ENCODE peak calls at places on chromosomes 12 and 14, in five cellular contexts. One of them, this sample, is unnamed.

GRCh38 chr12:94618995-94619695 is 31.2 kb downstream of the TMCC3 start:
- DNase-seq in AG08395: peak
- DNase-seq in epithelial cell of esophagus: peak
- DNase-seq in NCI-H2171 treated with DMSO at 0.1 percent for 48 hours: no peak
- DNase-seq in EL: peak
- DNase-seq in this sample: peak

GRCh38 chr12:31591308-31591901 is 469 bp upstream of the DENND5B start:
- DNase-seq in epithelial cell of esophagus: peak
- DNase-seq in NCI-H2171 treated with DMSO at 0.1 percent for 48 hours: peak
- DNase-seq in AG08395: peak
- DNase-seq in EL: peak
- DNase-seq in this sample: peak

GRCh38 chr14:70832536-70833305 is 23.4 kb upstream of the MAP3K9 start:
- DNase-seq in EL: peak
- DNase-seq in AG08395: no peak
- DNase-seq in epithelial cell of esophagus: peak
- DNase-seq in NCI-H2171 treated with DMSO at 0.1 percent for 48 hours: no peak
- DNase-seq in this sample: no peak

GRCh38 chr12:90618606-90619005 is 336.4 kb downstream of the CCER1 start:
- DNase-seq in EL: no peak
- DNase-seq in NCI-H2171 treated with DMSO at 0.1 percent for 48 hours: no peak
- DNase-seq in epithelial cell of esophagus: peak
- DNase-seq in AG08395: peak
- DNase-seq in this sample: no peak

GRCh38 chr12:3962661-3963483 is 89.7 kb upstream of the PARP11 start:
- DNase-seq in AG08395: no peak
- DNase-seq in NCI-H2171 treated with DMSO at 0.1 percent for 48 hours: no peak
- DNase-seq in epithelial cell of esophagus: peak
- DNase-seq in EL: no peak
- DNase-seq in this sample: no peak

GRCh38 chr14:20314026-20314425 is 8.3 kb upstream of the TTC5 start:
- DNase-seq in NCI-H2171 treated with DMSO at 0.1 percent for 48 hours: no peak
- DNase-seq in epithelial cell of esophagus: no peak
- DNase-seq in AG08395: no peak
- DNase-seq in EL: no peak
- DNase-seq in this sample: no peak

GRCh38 chr12:49043856-49044258 is 16.7 kb downstream of the KMT2D start:
- DNase-seq in NCI-H2171 treated with DMSO at 0.1 percent for 48 hours: peak
- DNase-seq in AG08395: peak
- DNase-seq in epithelial cell of esophagus: peak
- DNase-seq in EL: peak
- DNase-seq in this sample: no peak

GRCh38 chr12:57063991-57064725 is 14.2 kb upstream of the MYO1A start:
- DNase-seq in epithelial cell of esophagus: no peak
- DNase-seq in EL: no peak
- DNase-seq in AG08395: no peak
- DNase-seq in NCI-H2171 treated with DMSO at 0.1 percent for 48 hours: no peak
- DNase-seq in this sample: no peak

GRCh38 chr14:105700622-105701288 is 174.4 kb downstream of the TMEM121 start:
- DNase-seq in AG08395: no peak
- DNase-seq in epithelial cell of esophagus: no peak
- DNase-seq in NCI-H2171 treated with DMSO at 0.1 percent for 48 hours: no peak
- DNase-seq in EL: no peak
- DNase-seq in this sample: no peak

GRCh38 chr14:34833545-34834523 is 41.3 kb downstream of the BAZ1A start:
- DNase-seq in epithelial cell of esophagus: no peak
- DNase-seq in EL: no peak
- DNase-seq in NCI-H2171 treated with DMSO at 0.1 percent for 48 hours: no peak
- DNase-seq in AG08395: no peak
- DNase-seq in this sample: no peak

GRCh38 chr12:121128908-121129704 is 3.6 kb upstream of the P2RX7 start:
- DNase-seq in epithelial cell of esophagus: no peak
- DNase-seq in NCI-H2171 treated with DMSO at 0.1 percent for 48 hours: no peak
- DNase-seq in AG08395: peak
- DNase-seq in EL: peak
- DNase-seq in this sample: peak

GRCh38 chr12:25759752-25760151 is 198.7 kb upstream of the RASSF8 start:
- DNase-seq in NCI-H2171 treated with DMSO at 0.1 percent for 48 hours: no peak
- DNase-seq in AG08395: no peak
- DNase-seq in EL: peak
- DNase-seq in epithelial cell of esophagus: no peak
- DNase-seq in this sample: no peak

GRCh38 chr12:131164096-131164872 is 210.6 kb downstream of the ADGRD1 start:
- DNase-seq in NCI-H2171 treated with DMSO at 0.1 percent for 48 hours: no peak
- DNase-seq in EL: no peak
- DNase-seq in AG08395: no peak
- DNase-seq in epithelial cell of esophagus: no peak
- DNase-seq in this sample: peak

GRCh38 chr12:6896846-6897435 is 7.7 kb upstream of the LRRC23 start:
- DNase-seq in epithelial cell of esophagus: no peak
- DNase-seq in AG08395: no peak
- DNase-seq in EL: no peak
- DNase-seq in NCI-H2171 treated with DMSO at 0.1 percent for 48 hours: peak
- DNase-seq in this sample: no peak

GRCh38 chr14:91035855-91036254 is 24.6 kb downstream of the RPS6KA5 start:
- DNase-seq in NCI-H2171 treated with DMSO at 0.1 percent for 48 hours: no peak
- DNase-seq in AG08395: no peak
- DNase-seq in epithelial cell of esophagus: no peak
- DNase-seq in EL: no peak
- DNase-seq in this sample: no peak

GRCh38 chr12:47754126-47754525 is 4.6 kb downstream of the RAPGEF3 start:
- DNase-seq in NCI-H2171 treated with DMSO at 0.1 percent for 48 hours: no peak
- DNase-seq in EL: peak
- DNase-seq in AG08395: no peak
- DNase-seq in epithelial cell of esophagus: peak
- DNase-seq in this sample: no peak

GRCh38 chr12:25052191-25053020 is 103.5 kb upstream of the BCAT1 start:
- DNase-seq in EL: no peak
- DNase-seq in epithelial cell of esophagus: peak
- DNase-seq in AG08395: no peak
- DNase-seq in NCI-H2171 treated with DMSO at 0.1 percent for 48 hours: peak
- DNase-seq in this sample: no peak

GRCh38 chr14:71966528-71966927 is 34.3 kb downstream of the RGS6 start:
- DNase-seq in AG08395: no peak
- DNase-seq in NCI-H2171 treated with DMSO at 0.1 percent for 48 hours: no peak
- DNase-seq in EL: no peak
- DNase-seq in epithelial cell of esophagus: no peak
- DNase-seq in this sample: no peak

GRCh38 chr12:57130941-57131340 is 2.7 kb downstream of the LRP1 start:
- DNase-seq in EL: no peak
- DNase-seq in AG08395: no peak
- DNase-seq in NCI-H2171 treated with DMSO at 0.1 percent for 48 hours: no peak
- DNase-seq in epithelial cell of esophagus: no peak
- DNase-seq in this sample: no peak

GRCh38 chr14:96627811-96628775 is 125.9 kb downstream of the PAPOLA start:
- DNase-seq in NCI-H2171 treated with DMSO at 0.1 percent for 48 hours: no peak
- DNase-seq in AG08395: no peak
- DNase-seq in EL: no peak
- DNase-seq in epithelial cell of esophagus: no peak
- DNase-seq in this sample: no peak

GRCh38 chr12:77979597-77980250 is 149.0 kb downstream of the NAV3 start:
- DNase-seq in AG08395: no peak
- DNase-seq in epithelial cell of esophagus: no peak
- DNase-seq in NCI-H2171 treated with DMSO at 0.1 percent for 48 hours: no peak
- DNase-seq in EL: peak
- DNase-seq in this sample: no peak

GRCh38 chr12:84572186-84572585 is 340.4 kb downstream of the SLC6A15 start:
- DNase-seq in NCI-H2171 treated with DMSO at 0.1 percent for 48 hours: no peak
- DNase-seq in AG08395: no peak
- DNase-seq in epithelial cell of esophagus: peak
- DNase-seq in EL: no peak
- DNase-seq in this sample: peak

GRCh38 chr14:29717906-29718305 is 209.7 kb downstream of the PRKD1 start:
- DNase-seq in NCI-H2171 treated with DMSO at 0.1 percent for 48 hours: no peak
- DNase-seq in epithelial cell of esophagus: no peak
- DNase-seq in AG08395: peak
- DNase-seq in EL: no peak
- DNase-seq in this sample: no peak

GRCh38 chr12:90899456-90900182 is 55.4 kb downstream of the CCER1 start:
- DNase-seq in NCI-H2171 treated with DMSO at 0.1 percent for 48 hours: no peak
- DNase-seq in EL: peak
- DNase-seq in AG08395: peak
- DNase-seq in epithelial cell of esophagus: peak
- DNase-seq in this sample: peak

GRCh38 chr14:85634205-85634604 is 104.3 kb downstream of the FLRT2 start:
- DNase-seq in NCI-H2171 treated with DMSO at 0.1 percent for 48 hours: peak
- DNase-seq in EL: peak
- DNase-seq in epithelial cell of esophagus: peak
- DNase-seq in AG08395: peak
- DNase-seq in this sample: peak

GRCh38 chr12:109548258-109548657 is 25.0 kb downstream of the MMAB start:
- DNase-seq in EL: no peak
- DNase-seq in epithelial cell of esophagus: no peak
- DNase-seq in NCI-H2171 treated with DMSO at 0.1 percent for 48 hours: no peak
- DNase-seq in AG08395: no peak
- DNase-seq in this sample: no peak

GRCh38 chr12:57133013-57133569 is 4.8 kb downstream of the LRP1 start:
- DNase-seq in EL: peak
- DNase-seq in NCI-H2171 treated with DMSO at 0.1 percent for 48 hours: no peak
- DNase-seq in AG08395: peak
- DNase-seq in epithelial cell of esophagus: no peak
- DNase-seq in this sample: no peak

GRCh38 chr14:73258845-73259611 is 21.7 kb downstream of the PAPLN start:
- DNase-seq in AG08395: no peak
- DNase-seq in EL: no peak
- DNase-seq in NCI-H2171 treated with DMSO at 0.1 percent for 48 hours: no peak
- DNase-seq in epithelial cell of esophagus: no peak
- DNase-seq in this sample: no peak

GRCh38 chr12:59619461-59620240 is 23.8 kb downstream of the SLC16A7 start:
- DNase-seq in epithelial cell of esophagus: no peak
- DNase-seq in EL: no peak
- DNase-seq in AG08395: no peak
- DNase-seq in NCI-H2171 treated with DMSO at 0.1 percent for 48 hours: no peak
- DNase-seq in this sample: no peak

GRCh38 chr14:68824517-68825347 is 31.9 kb upstream of the ZFP36L1 start:
- DNase-seq in epithelial cell of esophagus: peak
- DNase-seq in AG08395: peak
- DNase-seq in EL: peak
- DNase-seq in NCI-H2171 treated with DMSO at 0.1 percent for 48 hours: no peak
- DNase-seq in this sample: peak

GRCh38 chr12:32988982-32989381 is 92.4 kb upstream of the PKP2 start:
- DNase-seq in EL: no peak
- DNase-seq in NCI-H2171 treated with DMSO at 0.1 percent for 48 hours: no peak
- DNase-seq in epithelial cell of esophagus: peak
- DNase-seq in AG08395: no peak
- DNase-seq in this sample: no peak

GRCh38 chr14:32078030-32078793 is 1.1 kb downstream of the ARHGAP5 start:
- DNase-seq in NCI-H2171 treated with DMSO at 0.1 percent for 48 hours: peak
- DNase-seq in AG08395: peak
- DNase-seq in epithelial cell of esophagus: peak
- DNase-seq in EL: peak
- DNase-seq in this sample: peak

GRCh38 chr12:92340441-92341332 is 195.0 kb upstream of the BTG1 start:
- DNase-seq in AG08395: no peak
- DNase-seq in EL: no peak
- DNase-seq in NCI-H2171 treated with DMSO at 0.1 percent for 48 hours: no peak
- DNase-seq in epithelial cell of esophagus: peak
- DNase-seq in this sample: no peak